ENCODE peak calls at places on chromosomes 4 and X, in ten cellular contexts. T is colonic mucosa, N is astrocyte of the cerebellum, H is AG10803, G is fibroblast of the aortic adventitia, B is HFFc6, R is GM13976, J is thoracic aorta, F is left lung, W is psoas muscle. O is an unnamed sample.

GRCh38 chr4:3495341-3495975 is 32.4 kb downstream of the DOK7 start:
- DNase-seq in F (no peak), N (no peak), H (no peak), W (no peak), T (no peak), J (no peak), R (no peak), G (no peak), B (no peak), O (no peak)

GRCh38 chr4:110344165-110344564 is 131.8 kb upstream of the ENPEP start:
- DNase-seq in J (no peak), T (peak; percentile 20), F (no peak), G (peak; percentile 33), N (peak; percentile 11), W (no peak), B (no peak), R (peak; percentile 22), H (no peak), O (no peak)

GRCh38 chr4:121370729-121371325 is 10.0 kb downstream of the QRFPR start:
- DNase-seq in W (no peak), J (no peak), F (no peak), H (peak; percentile 43), R (peak; percentile 41), B (peak; percentile 30), T (peak; percentile 32), N (peak; percentile 43), G (peak; percentile 66), O (no peak)

GRCh38 chrX:2935364-2935748 is 6.2 kb upstream of the ARSD start:
- DNase-seq in H (no peak), N (no peak), J (no peak), R (no peak), W (no peak), F (no peak), G (no peak), T (no peak), B (no peak), O (no peak)

GRCh38 chrX:107629533-107629909 is 1.2 kb downstream of the PRPS1 start:
- DNase-seq in H (peak; percentile 37), B (no peak), F (no peak), T (no peak), R (no peak), G (peak; percentile 41), N (no peak), J (no peak), W (no peak), O (no peak)

GRCh38 chr4:7905461-7905915 is 34.2 kb downstream of the AFAP1 start:
- DNase-seq in G (peak; percentile 73), F (no peak), H (peak; percentile 96), B (peak; percentile 45), J (no peak), T (no peak), R (no peak), N (no peak), W (no peak), O (no peak)

GRCh38 chr4:187073820-187074219 is 350.2 kb upstream of the FAT1 start:
- DNase-seq in G (no peak), H (no peak), W (no peak), N (no peak), J (no peak), F (no peak), R (no peak), B (no peak), T (no peak), O (no peak)

GRCh38 chrX:26908218-26908617 is 554.9 kb downstream of the PPP4R3C start:
- DNase-seq in H (no peak), B (no peak), F (no peak), G (no peak), R (no peak), J (no peak), T (no peak), W (no peak), N (no peak), O (no peak)

GRCh38 chr4:87103691-87104187 is 116.7 kb downstream of the KLHL8 start:
- DNase-seq in J (no peak), W (no peak), G (peak; percentile 87), H (peak; percentile 78), R (no peak), T (no peak), B (peak; percentile 82), F (no peak), N (peak; percentile 68), O (no peak)

GRCh38 chr4:1462009-1462767 is 55.9 kb upstream of the NKX1-1 start:
- DNase-seq in W (no peak), F (peak; percentile 75), H (no peak), T (no peak), B (no peak), J (no peak), N (no peak), R (no peak), G (no peak), O (peak; percentile 47)

GRCh38 chr4:46387956-46388355 is 2.0 kb downstream of the GABRA2 start:
- DNase-seq in F (no peak), H (no peak), T (no peak), R (no peak), W (no peak), J (no peak), B (no peak), G (no peak), N (no peak), O (no peak)

GRCh38 chrX:63738696-63739095 is 46.3 kb downstream of the ARHGEF9 start:
- DNase-seq in N (no peak), F (no peak), R (no peak), H (no peak), W (no peak), G (no peak), B (no peak), J (no peak), T (no peak), O (no peak)

GRCh38 chrX:55342533-55343501 is 78.1 kb upstream of the PAGE3 start:
- DNase-seq in H (peak; percentile 3), R (peak; percentile 61), N (no peak), F (no peak), T (peak; percentile 53), J (no peak), G (peak; percentile 22), B (no peak), W (no peak), O (no peak)

GRCh38 chrX:17591741-17592110 is 145.6 kb upstream of the SCML1 start:
- DNase-seq in T (no peak), W (no peak), N (peak; percentile 69), B (peak; percentile 61), R (no peak), F (no peak), J (no peak), H (peak; percentile 82), G (peak; percentile 92), O (no peak)

GRCh38 chr4:4852591-4853362 is 6.7 kb upstream of the MSX1 start:
- DNase-seq in J (peak; percentile 36), G (peak; percentile 85), F (peak; percentile 78), R (no peak), W (peak; percentile 54), N (no peak), H (peak; percentile 80), B (peak; percentile 69), T (no peak), O (no peak)
- TF ChIP-seq CTCF in J (peak; percentile 17), G (peak; percentile 57), F (no peak), R (no peak), W (no peak), N (peak; percentile 35), H (peak; percentile 58), B (peak; percentile 72), T (no peak), O (no peak)

GRCh38 chrX:109902665-109903064 is 100.2 kb upstream of the TMEM164 start:
- DNase-seq in N (peak; percentile 57), H (peak; percentile 19), R (no peak), W (no peak), F (no peak), G (peak; percentile 49), B (peak; percentile 30), J (no peak), T (no peak), O (no peak)
- TF ChIP-seq CTCF in N (no peak), H (no peak), R (no peak), W (no peak), F (no peak), G (no peak), B (no peak), J (no peak), T (no peak), O (no peak)

GRCh38 chrX:51494409-51494808 is 2.0 kb downstream of the NUDT11 start:
- DNase-seq in B (no peak), R (no peak), N (no peak), G (peak; percentile 27), H (no peak), W (no peak), F (no peak), T (no peak), J (no peak), O (no peak)
- TF ChIP-seq CTCF in B (peak; percentile 66), R (no peak), N (peak; percentile 10), G (peak; percentile 33), H (peak; percentile 40), W (no peak), F (no peak), T (no peak), J (no peak), O (no peak)

GRCh38 chr4:150974750-150975149 is 40.3 kb downstream of the LRBA start:
- DNase-seq in F (no peak), G (no peak), W (no peak), N (no peak), H (no peak), J (no peak), T (no peak), R (no peak), B (no peak), O (no peak)
- TF ChIP-seq CTCF in F (no peak), G (no peak), W (no peak), N (no peak), H (no peak), J (no peak), T (no peak), R (no peak), B (no peak), O (no peak)

GRCh38 chr4:64617813-64618212 is 208.6 kb upstream of the TECRL start:
- DNase-seq in H (no peak), J (no peak), B (no peak), W (no peak), N (peak; percentile 6), R (no peak), F (no peak), T (no peak), G (no peak), O (no peak)
- TF ChIP-seq CTCF in H (no peak), J (no peak), B (no peak), W (no peak), N (no peak), R (no peak), F (no peak), T (no peak), G (no peak), O (no peak)

DNA sequence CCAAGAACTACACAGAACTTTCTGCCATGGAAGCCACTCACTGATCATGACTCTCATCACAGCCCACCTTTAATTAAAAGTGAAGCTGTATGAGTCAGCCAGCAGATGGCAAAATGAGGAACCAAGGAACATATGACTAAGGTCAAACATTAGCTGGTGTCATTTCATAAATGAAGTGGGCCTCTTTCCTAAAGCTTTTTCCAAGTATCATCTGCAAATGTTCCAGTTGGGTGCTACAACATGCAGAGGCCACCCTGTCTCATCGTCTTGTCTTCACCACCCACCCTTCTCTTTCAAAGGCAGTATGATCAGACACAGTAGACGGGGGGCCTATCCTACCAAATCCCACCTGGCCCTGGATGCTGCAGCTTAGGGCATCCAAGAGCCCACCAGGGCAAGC is 9.2 kb upstream of the EOLA1 start:
- DNase-seq in W (no peak), H (no peak), R (peak; percentile 31), J (no peak), F (no peak), G (no peak), B (no peak), N (no peak), T (no peak), O (no peak)
- TF ChIP-seq CTCF in W (no peak), H (no peak), R (no peak), J (no peak), F (no peak), G (no peak), B (no peak), N (no peak), T (no peak), O (no peak)